ENCODE peak calls at places on chromosomes 5 and 9, in five cellular contexts. O, U, E, M and B are unnamed samples.

GRCh38 chr5:3179220-3179619 is 416.4 kb upstream of the IRX1 start:
- DNase-seq in U (no peak), M (no peak), E (no peak), O (peak), B (no peak)

GRCh38 chr5:181184845-181185216 is 20.2 kb downstream of the TRIM7 start:
- DNase-seq in U (no peak), E (no peak), O (no peak), M (no peak), B (no peak)

GRCh38 chr5:69454460-69455249 is 37.9 kb upstream of the OCLN start:
- DNase-seq in O (peak), U (no peak), E (no peak), M (no peak), B (peak)

GRCh38 chr5:1787472-1788047 is 12.1 kb downstream of the MRPL36 start:
- DNase-seq in E (no peak), U (no peak), O (no peak), M (no peak), B (no peak)

GRCh38 chr5:87300744-87301143 is 33.1 kb downstream of the RASA1 start:
- DNase-seq in U (peak), O (no peak), M (peak), E (peak), B (peak)

GRCh38 chr5:171321447-171321846 is 12.4 kb downstream of the TLX3 start:
- DNase-seq in U (no peak), E (no peak), O (peak), M (no peak), B (no peak)

GRCh38 chr5:117302473-117302872 is 727.9 kb upstream of the SEMA6A start:
- DNase-seq in M (no peak), O (no peak), E (no peak), U (no peak), B (no peak)

GRCh38 chr9:123048748-123049147 is 15.3 kb downstream of the GPR21 start:
- DNase-seq in E (peak), O (no peak), U (no peak), M (peak), B (no peak)

GRCh38 chr5:1885777-1886633 is 3.3 kb upstream of the IRX4 start:
- DNase-seq in U (no peak), M (no peak), E (no peak), O (peak), B (no peak)

GRCh38 chr5:150497274-150497988 is 10.5 kb upstream of the NDST1 start:
- DNase-seq in U (peak), E (peak), O (no peak), M (peak), B (peak)

GRCh38 chr5:14782591-14782990 is 89.0 kb downstream of the ANKH start:
- DNase-seq in M (no peak), U (no peak), E (no peak), O (no peak), B (no peak)

GRCh38 chr5:83559141-83559785 is 87.7 kb downstream of the VCAN start:
- DNase-seq in U (no peak), O (no peak), M (no peak), E (peak), B (peak)

GRCh38 chr5:43416233-43416987 is 4.2 kb upstream of the CCL28 start:
- DNase-seq in E (no peak), U (no peak), M (no peak), O (no peak), B (peak)

GRCh38 chr9:134213508-134214394 is 49.4 kb upstream of the RNU6ATAC start:
- DNase-seq in U (no peak), E (no peak), M (no peak), O (no peak), B (no peak)

GRCh38 chr5:10460252-10460906 is 18.7 kb downstream of the ROPN1L start:
- DNase-seq in U (no peak), E (no peak), O (no peak), M (peak), B (no peak)

GRCh38 chr9:98121096-98121495 is 2.1 kb upstream of the TRIM14 start:
- DNase-seq in M (peak), E (no peak), O (no peak), U (no peak), B (no peak)

GRCh38 chr5:170524576-170524975 is 20.8 kb downstream of the KCNIP1 start:
- DNase-seq in O (no peak), U (no peak), M (no peak), E (no peak), B (no peak)

GRCh38 chr9:129740174-129740573 is 12.7 kb downstream of the PTGES start:
- DNase-seq in O (no peak), E (no peak), M (no peak), U (no peak), B (no peak)

GRCh38 chr9:3956081-3956701 is 343.7 kb downstream of the GLIS3 start:
- DNase-seq in U (no peak), M (no peak), E (peak), O (no peak), B (no peak)

GRCh38 chr9:75071530-75072122 is 16.3 kb downstream of the NMRK1 start:
- DNase-seq in O (no peak), M (no peak), U (peak), E (no peak), B (no peak)

GRCh38 chr5:119404033-119404432 is 48.2 kb downstream of the TNFAIP8 start:
- DNase-seq in O (no peak), M (no peak), E (no peak), U (no peak), B (no peak)

GRCh38 chr9:75382126-75382525 is 293.8 kb downstream of the OSTF1 start:
- DNase-seq in M (no peak), O (no peak), E (no peak), U (no peak), B (no peak)

GRCh38 chr9:126984969-126985368 is 70.4 kb downstream of the RALGPS1 start:
- DNase-seq in M (no peak), O (no peak), E (no peak), U (peak), B (no peak)

GRCh38 chr5:171961117-171961516 is 45.3 kb downstream of the FBXW11 start:
- DNase-seq in O (no peak), M (no peak), E (no peak), U (no peak), B (no peak)

GRCh38 chr5:3878267-3878666 is 282.6 kb downstream of the IRX1 start:
- DNase-seq in E (no peak), M (no peak), U (no peak), O (no peak), B (no peak)

GRCh38 chr5:95664204-95664786 is 17.7 kb downstream of the RFESD start:
- DNase-seq in U (peak), O (peak), E (peak), M (peak), B (peak)

GRCh38 chr9:138069731-138070456 is 192.3 kb downstream of the CACNA1B start:
- DNase-seq in M (no peak), E (no peak), U (no peak), O (peak), B (no peak)

GRCh38 chr5:672329-673139 is 20.6 kb downstream of the TPPP start:
- DNase-seq in U (no peak), M (peak), E (peak), O (peak), B (peak)

GRCh38 chr5:671459-672328 is 21.5 kb downstream of the TPPP start:
- DNase-seq in O (peak), M (peak), U (no peak), E (peak), B (peak)

GRCh38 chr5:674630-675011 is 18.5 kb downstream of the TPPP start:
- DNase-seq in U (no peak), E (no peak), O (no peak), M (no peak), B (no peak)

GRCh38 chr5:673837-674629 is 19.1 kb downstream of the TPPP start:
- DNase-seq in M (no peak), O (no peak), E (no peak), U (no peak), B (no peak)

GRCh38 chr5:673140-673836 is 19.9 kb downstream of the TPPP start:
- DNase-seq in M (no peak), U (no peak), O (no peak), E (no peak), B (no peak)
- TF ChIP-seq EZH2 in M (no peak), U (no peak), O (no peak), E (no peak), B (no peak)

GRCh38 chr9:91279296-91280204 is 82.2 kb downstream of the AUH start:
- DNase-seq in U (no peak), O (no peak), M (no peak), E (no peak), B (no peak)
- H3K4me2 ChIP-seq in U (no peak), O (no peak), M (no peak), E (no peak), B (no peak)

GRCh38 chr9:7691909-7692308 is 107.7 kb downstream of the DMAC1 start:
- DNase-seq in O (no peak), E (no peak), U (no peak), M (no peak), B (no peak)
- TF ChIP-seq EZH2 in O (no peak), E (no peak), U (no peak), M (no peak), B (no peak)

GRCh38 chr5:177130211-177131018 is 3.2 kb upstream of the NSD1 start:
- DNase-seq in E (no peak), M (peak), O (no peak), U (no peak), B (no peak)
- H3K4me2 ChIP-seq in E (no peak), M (no peak), O (no peak), U (no peak), B (no peak)